ENCODE peak calls at places on chromosomes 4 and X, in nine cellular contexts. Y is HCT116, B is heart left ventricle, I is left lung, F is heart right ventricle, O is OCI-LY7, S is Peyer's patch, T is cardiac muscle cell, V is neural progenitor cell. C is an unnamed sample.

GRCh38 chr4:972651-973424 is 531 bp downstream of the DGKQ start:
- DNase-seq in Y (no peak), B (peak), I (peak), F (peak), O (peak), S (peak), T (peak), V (peak), C (no peak)

GRCh38 chr4:168631241-168632151 is 134.6 kb downstream of the PALLD start:
- DNase-seq in Y (no peak), B (peak), I (peak), F (peak), O (no peak), S (peak), T (peak), V (peak), C (peak)

GRCh38 chr4:54065282-54066087 is 1.1 kb upstream of the CHIC2 start:
- DNase-seq in Y (no peak), B (no peak), I (no peak), F (no peak), O (peak), S (no peak), T (peak), V (no peak), C (no peak)

GRCh38 chrX:10239611-10240064 is 82.9 kb downstream of the CLCN4 start:
- DNase-seq in Y (no peak), B (no peak), I (no peak), F (no peak), O (no peak), S (no peak), T (peak), V (no peak), C (no peak)

GRCh38 chr4:33160126-33160525 is 2440.0 kb downstream of the PCDH7 start:
- DNase-seq in Y (peak), B (no peak), I (no peak), F (no peak), O (peak), S (no peak), T (peak), V (peak), C (no peak)

GRCh38 chr4:69096111-69096656 is at the start of gene UGT2B7:
- DNase-seq in Y (no peak), B (no peak), I (no peak), F (no peak), O (no peak), S (no peak), T (no peak), V (no peak), C (no peak)

GRCh38 chr4:149701733-149702132 is 113.9 kb downstream of the IQCM start:
- DNase-seq in Y (no peak), B (no peak), I (no peak), F (no peak), O (no peak), S (no peak), T (no peak), V (no peak), C (no peak)

GRCh38 chr4:182770259-182770968 is 146.8 kb downstream of the DCTD start:
- DNase-seq in Y (no peak), B (no peak), I (peak), F (no peak), O (no peak), S (no peak), T (no peak), V (peak), C (no peak)

GRCh38 chrX:40083120-40083978 is 14.4 kb downstream of the BCOR start:
- DNase-seq in Y (no peak), B (no peak), I (peak), F (peak), O (no peak), S (peak), T (peak), V (peak), C (no peak)

GRCh38 chr4:185933078-185933581 is 121.1 kb upstream of the SORBS2 start:
- DNase-seq in Y (no peak), B (peak), I (no peak), F (no peak), O (no peak), S (no peak), T (peak), V (no peak), C (no peak)

GRCh38 chr4:19002170-19002569 is 980.6 kb upstream of the LCORL start:
- DNase-seq in Y (no peak), B (no peak), I (no peak), F (no peak), O (no peak), S (no peak), T (no peak), V (peak), C (no peak)

GRCh38 chr4:172666711-172667368 is 501.8 kb upstream of the GALNT7 start:
- DNase-seq in Y (no peak), B (no peak), I (no peak), F (no peak), O (no peak), S (no peak), T (no peak), V (peak), C (no peak)

GRCh38 chr4:46515940-46516339 is 126.0 kb upstream of the GABRA2 start:
- DNase-seq in Y (no peak), B (no peak), I (no peak), F (no peak), O (no peak), S (no peak), T (no peak), V (no peak), C (no peak)

GRCh38 chr4:113383111-113383785 is 333.8 kb downstream of the ANK2 start:
- DNase-seq in Y (peak), B (no peak), I (no peak), F (no peak), O (no peak), S (no peak), T (peak), V (no peak), C (no peak)

GRCh38 chr4:62814510-62815047 is 1594.7 kb downstream of the TECRL start:
- DNase-seq in Y (no peak), B (no peak), I (no peak), F (no peak), O (no peak), S (no peak), T (no peak), V (peak), C (no peak)

GRCh38 chr4:166308589-166308988 is 435.6 kb downstream of the TLL1 start:
- DNase-seq in Y (no peak), B (no peak), I (no peak), F (no peak), O (no peak), S (no peak), T (no peak), V (no peak), C (no peak)

GRCh38 chrX:57595381-57595811 is 3.6 kb downstream of the ZXDB start:
- DNase-seq in Y (no peak), B (peak), I (no peak), F (no peak), O (no peak), S (no peak), T (peak), V (no peak), C (no peak)

GRCh38 chr4:134777626-134778025 is 576.0 kb upstream of the PABPC4L start:
- DNase-seq in Y (peak), B (no peak), I (no peak), F (no peak), O (no peak), S (no peak), T (peak), V (peak), C (no peak)
- TF ChIP-seq CTCF in Y (peak), B (no peak), I (no peak), F (peak), O (no peak), S (no peak), T (no peak), V (peak), C (no peak)

DNA sequence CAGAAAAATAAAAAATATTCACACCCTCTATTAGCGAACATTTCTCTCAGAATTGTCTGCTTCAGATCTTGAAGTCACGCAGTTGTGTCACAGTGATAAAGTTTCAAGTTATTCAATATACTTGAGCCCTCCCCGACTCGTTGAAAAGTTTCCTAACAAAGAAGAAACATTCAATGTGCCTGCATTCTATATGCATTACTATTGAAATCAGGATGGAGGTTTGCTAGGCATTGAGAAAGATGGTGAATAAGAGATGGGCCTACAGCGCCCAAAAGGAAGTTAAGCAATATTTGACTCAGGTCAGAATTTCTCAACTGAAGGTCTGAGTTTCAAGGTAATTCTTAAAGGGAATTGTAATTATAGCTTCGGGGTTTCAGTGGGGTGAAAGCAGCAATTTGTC is 6.1 kb downstream of the TCEANC start:
- DNase-seq in Y (no peak), B (no peak), I (no peak), F (no peak), O (peak), S (no peak), T (peak), V (no peak), C (no peak)
- H3K4me3 ChIP-seq in Y (no peak), B (peak), I (no peak), F (no peak), O (peak), S (no peak), T (no peak), V (no peak), C (no peak)

GRCh38 chrX:117713411-117713810 is 403.2 kb downstream of the KLHL13 start:
- DNase-seq in Y (no peak), B (no peak), I (no peak), F (no peak), O (no peak), S (no peak), T (no peak), V (no peak), C (no peak)
- H3K27ac ChIP-seq in Y (no peak), B (no peak), I (no peak), F (no peak), O (no peak), S (no peak), T (no peak), V (no peak), C (no peak)

GRCh38 chrX:38282044-38282443 is 45.3 kb downstream of the RPGR start:
- DNase-seq in Y (no peak), B (no peak), I (no peak), F (peak), O (peak), S (no peak), T (peak), V (peak), C (no peak)
- TF ChIP-seq CTCF in Y (peak), B (peak), I (peak), F (peak), O (peak), S (no peak), T (peak), V (peak), C (no peak)